ENCODE peak calls at places on chromosomes 13 and 19, in four cellular contexts. One of them, this sample, is unnamed.

GRCh38 chr13:65710514-65710913 is 1519.6 kb downstream of the PCDH9 start:
- DNase-seq in tibial nerve: no peak
- DNase-seq in upper lobe of left lung: no peak
- DNase-seq in spleen: no peak
- DNase-seq in this sample: no peak

GRCh38 chr19:7366701-7367420 is 18.1 kb downstream of the ARHGEF18 start:
- DNase-seq in tibial nerve: no peak
- DNase-seq in upper lobe of left lung: no peak
- DNase-seq in spleen: no peak
- DNase-seq in this sample: no peak

GRCh38 chr13:19644947-19645439 is 11.5 kb downstream of the MPHOSPH8 start:
- DNase-seq in tibial nerve: no peak
- DNase-seq in upper lobe of left lung: no peak
- DNase-seq in spleen: no peak
- DNase-seq in this sample: no peak

GRCh38 chr13:71922191-71922590 is 55.2 kb upstream of the DACH1 start:
- DNase-seq in tibial nerve: no peak
- DNase-seq in upper lobe of left lung: no peak
- DNase-seq in spleen: no peak
- DNase-seq in this sample: no peak

GRCh38 chr19:18733196-18733647 is 49.7 kb downstream of the CRTC1 start:
- DNase-seq in tibial nerve: no peak
- DNase-seq in upper lobe of left lung: no peak
- DNase-seq in spleen: no peak
- DNase-seq in this sample: no peak

GRCh38 chr13:113864303-113864890 is 521 bp upstream of the GAS6 start:
- DNase-seq in tibial nerve: no peak
- DNase-seq in upper lobe of left lung: no peak
- DNase-seq in spleen: no peak
- DNase-seq in this sample: no peak

GRCh38 chr13:37923236-37923635 is 53.7 kb upstream of the TRPC4 start:
- DNase-seq in tibial nerve: no peak
- DNase-seq in upper lobe of left lung: no peak
- DNase-seq in spleen: no peak
- DNase-seq in this sample: no peak

GRCh38 chr19:16441661-16442071 is 30.1 kb downstream of the EPS15L1 start:
- DNase-seq in tibial nerve: no peak
- DNase-seq in upper lobe of left lung: no peak
- DNase-seq in spleen: no peak
- DNase-seq in this sample: peak; percentile 64

GRCh38 chr13:25116044-25116443 is 20.1 kb downstream of the PABPC3 start:
- DNase-seq in tibial nerve: no peak
- DNase-seq in upper lobe of left lung: no peak
- DNase-seq in spleen: no peak
- DNase-seq in this sample: no peak

GRCh38 chr13:112442483-112443090 is 66.4 kb downstream of the SPACA7 start:
- DNase-seq in tibial nerve: no peak
- DNase-seq in upper lobe of left lung: peak; percentile 8
- DNase-seq in spleen: peak; percentile 38
- DNase-seq in this sample: no peak

GRCh38 chr13:113275387-113275786 is 21.7 kb upstream of the LAMP1 start:
- DNase-seq in tibial nerve: no peak
- DNase-seq in upper lobe of left lung: peak; percentile 39
- DNase-seq in spleen: no peak
- DNase-seq in this sample: peak; percentile 37

GRCh38 chr13:30256713-30257432 is 50.5 kb downstream of the KATNAL1 start:
- DNase-seq in tibial nerve: no peak
- DNase-seq in upper lobe of left lung: no peak
- DNase-seq in spleen: no peak
- DNase-seq in this sample: no peak

DNA sequence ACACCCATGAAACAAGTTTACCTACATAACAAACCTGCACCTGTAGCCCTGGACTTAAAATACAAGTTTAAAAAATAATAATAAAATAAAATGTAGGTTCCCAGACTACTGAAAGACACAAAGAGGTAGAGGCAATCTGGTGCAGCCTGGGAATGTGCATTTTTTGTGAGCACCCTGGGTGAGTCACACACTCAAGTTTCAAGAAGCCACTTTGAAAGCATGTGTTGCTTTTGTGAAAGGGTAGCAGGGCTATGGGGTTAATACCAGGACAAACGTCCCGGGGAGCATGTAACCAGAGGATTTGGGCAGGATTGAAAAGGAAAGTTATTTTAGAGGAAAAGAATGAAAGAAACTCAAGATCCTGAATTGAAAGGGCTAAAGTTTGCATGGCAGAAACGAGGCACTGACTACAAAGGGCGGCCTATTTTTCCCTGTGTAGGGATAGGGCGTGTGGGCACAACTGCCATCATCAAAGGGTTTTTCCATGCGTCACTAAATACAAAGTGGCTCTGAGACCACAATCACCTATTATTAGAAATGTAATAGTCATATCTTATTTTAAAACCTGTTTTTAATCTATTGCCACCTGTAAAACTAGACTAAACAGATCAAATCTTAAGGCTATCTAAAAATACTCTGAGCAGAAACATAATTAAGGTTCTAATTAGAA is 314.9 kb downstream of the COG6 start:
- DNase-seq in tibial nerve: no peak
- DNase-seq in upper lobe of left lung: no peak
- DNase-seq in spleen: no peak
- DNase-seq in this sample: no peak
- TF ChIP-seq POLR2A in tibial nerve: no peak
- TF ChIP-seq POLR2A in upper lobe of left lung: no peak
- TF ChIP-seq POLR2A in spleen: no peak
- TF ChIP-seq POLR2A in this sample: no peak

GRCh38 chr19:39435499-39436349 is at the start of gene RPS16:
- DNase-seq in tibial nerve: peak; percentile 95
- DNase-seq in upper lobe of left lung: peak; percentile 99
- DNase-seq in spleen: peak; percentile 100
- DNase-seq in this sample: peak; percentile 98
- TF ChIP-seq CTCF in tibial nerve: no peak
- TF ChIP-seq CTCF in upper lobe of left lung: peak; percentile 49
- TF ChIP-seq CTCF in spleen: no peak
- TF ChIP-seq CTCF in this sample: no peak

GRCh38 chr19:17722655-17723240 is 3.5 kb downstream of the MAP1S start:
- DNase-seq in tibial nerve: no peak
- DNase-seq in upper lobe of left lung: no peak
- DNase-seq in spleen: no peak
- DNase-seq in this sample: no peak
- H3K27me3 ChIP-seq in tibial nerve: no peaks in the 10 kb centered on the region
- H3K27me3 ChIP-seq in upper lobe of left lung: no peaks in the 10 kb centered on the region
- H3K27me3 ChIP-seq in spleen: no peaks in the 10 kb centered on the region
- H3K27me3 ChIP-seq in this sample: no peaks in the 10 kb centered on the region

GRCh38 chr19:5309438-5310204 is 31.0 kb downstream of the PTPRS start:
- DNase-seq in tibial nerve: no peak
- DNase-seq in upper lobe of left lung: no peak
- DNase-seq in spleen: no peak
- DNase-seq in this sample: no peak

GRCh38 chr19:5306531-5306930 is 34.1 kb downstream of the PTPRS start:
- DNase-seq in tibial nerve: no peak
- DNase-seq in upper lobe of left lung: no peak
- DNase-seq in spleen: no peak
- DNase-seq in this sample: no peak

GRCh38 chr19:5307655-5308054 is 33.0 kb downstream of the PTPRS start:
- DNase-seq in tibial nerve: no peak
- DNase-seq in upper lobe of left lung: no peak
- DNase-seq in spleen: no peak
- DNase-seq in this sample: no peak

GRCh38 chr19:5312058-5312457 is 28.6 kb downstream of the PTPRS start:
- DNase-seq in tibial nerve: no peak
- DNase-seq in upper lobe of left lung: no peak
- DNase-seq in spleen: no peak
- DNase-seq in this sample: no peak

DNA sequence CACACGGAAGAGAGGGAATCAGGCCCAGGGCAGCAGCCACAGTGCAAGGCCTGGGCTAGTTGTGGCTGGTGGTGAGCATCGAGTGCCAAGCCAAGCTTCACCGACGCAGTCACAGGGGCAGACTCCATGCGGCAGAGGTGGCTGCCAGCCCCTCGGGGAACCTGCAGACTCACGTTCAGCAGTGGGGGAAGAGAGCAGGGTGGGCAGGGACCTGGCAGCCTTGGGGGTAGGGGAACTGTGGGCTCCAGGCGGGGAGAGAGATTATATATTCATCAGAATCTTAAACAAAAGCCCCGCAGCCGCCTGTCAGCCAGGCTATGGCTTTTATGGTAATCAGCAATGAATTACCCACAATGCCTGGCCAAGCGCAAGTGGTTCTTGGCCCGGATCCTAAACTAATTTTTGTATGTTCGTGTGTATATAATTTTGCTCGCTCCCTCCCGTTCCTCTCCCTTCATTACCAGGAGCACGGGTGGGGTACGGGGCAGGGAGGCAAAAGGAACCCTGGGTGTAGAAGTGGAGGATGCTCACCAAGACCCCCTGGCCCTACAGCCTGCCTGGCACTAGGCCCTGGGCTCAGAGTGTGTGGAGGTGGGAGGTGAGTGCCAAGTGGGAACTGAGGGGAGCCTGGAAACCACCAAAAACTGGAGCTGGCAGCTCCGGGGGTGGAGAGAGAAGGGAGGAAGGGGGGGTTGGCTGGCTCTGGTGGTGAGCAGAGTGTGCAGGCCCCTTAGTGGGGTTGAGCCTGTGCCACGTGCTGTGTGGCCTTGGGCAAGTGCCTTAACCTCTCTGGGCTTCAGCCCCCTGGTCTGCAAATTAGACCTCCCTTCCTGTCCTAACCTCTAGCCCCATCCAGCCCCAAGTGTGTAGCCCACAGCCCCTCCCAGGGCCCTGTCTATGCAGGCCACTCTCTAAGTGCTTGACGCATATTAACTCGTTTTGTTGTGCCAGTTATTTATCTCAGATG is 31.9 kb downstream of the PTPRS start:
- DNase-seq in tibial nerve: peak; percentile 55
- DNase-seq in upper lobe of left lung: peak; percentile 67
- DNase-seq in spleen: no peak
- DNase-seq in this sample: peak; percentile 71
- TF ChIP-seq POLR2A in tibial nerve: peak; percentile 83
- TF ChIP-seq POLR2A in upper lobe of left lung: peak; percentile 83
- TF ChIP-seq POLR2A in spleen: no peak
- TF ChIP-seq POLR2A in this sample: peak; percentile 62